ENCODE peak calls at places on chromosomes 12 and 14, in seven cellular contexts. Y, S, O, P, N, I and K are unnamed samples.
A peak's percentile ranks its signal among the peaks of the same experiment; 100 is the strongest.

GRCh38 chr12:132491349-132491663 is 1.4 kb downstream of the FBRSL1 start:
- DNase-seq in Y (no peak), S (no peak), O (no peak), P (no peak), N (no peak), I (no peak), K (no peak)

GRCh38 chr12:54030889-54031860 is 1.7 kb upstream of the HOXC5 start:
- DNase-seq in Y (no peak), S (no peak), O (no peak), P (no peak), N (no peak), I (no peak), K (no peak)

GRCh38 chr14:65686761-65687160 is 274.2 kb downstream of the FUT8 start:
- DNase-seq in Y (no peak), S (peak; percentile 65), O (no peak), P (no peak), N (no peak), I (no peak), K (no peak)

GRCh38 chr12:646303-647038 is 16.8 kb downstream of the NINJ2 start:
- DNase-seq in Y (peak; percentile 48), S (no peak), O (no peak), P (no peak), N (peak; percentile 61), I (no peak), K (no peak)

GRCh38 chr14:92703516-92703915 is 44.9 kb downstream of the LGMN start:
- DNase-seq in Y (no peak), S (no peak), O (no peak), P (no peak), N (no peak), I (no peak), K (peak; percentile 21)

GRCh38 chr12:64608901-64609542 is 1.3 kb upstream of the RASSF3 start:
- DNase-seq in Y (no peak), S (peak; percentile 84), O (no peak), P (peak; percentile 16), N (peak; percentile 45), I (peak; percentile 87), K (no peak)

GRCh38 chr12:64931981-64932380 is 107.5 kb downstream of the TBC1D30 start:
- DNase-seq in Y (no peak), S (no peak), O (no peak), P (no peak), N (no peak), I (no peak), K (no peak)

GRCh38 chr14:99203080-99203479 is 68.9 kb downstream of the BCL11B start:
- DNase-seq in Y (no peak), S (no peak), O (no peak), P (no peak), N (no peak), I (no peak), K (no peak)

GRCh38 chr14:81305743-81306142 is 85.0 kb upstream of the GTF2A1 start:
- DNase-seq in Y (no peak), S (no peak), O (no peak), P (no peak), N (no peak), I (no peak), K (no peak)

GRCh38 chr14:96762650-96763049 is 34.5 kb upstream of the VRK1 start:
- DNase-seq in Y (no peak), S (peak; percentile 75), O (peak; percentile 35), P (no peak), N (no peak), I (peak; percentile 80), K (no peak)

GRCh38 chr14:71212683-71213107 is 305.4 kb downstream of the PCNX1 start:
- DNase-seq in Y (no peak), S (peak; percentile 10), O (no peak), P (no peak), N (no peak), I (no peak), K (no peak)

GRCh38 chr12:125382896-125383295 is 317.7 kb downstream of the AACS start:
- DNase-seq in Y (no peak), S (no peak), O (no peak), P (no peak), N (no peak), I (no peak), K (no peak)

GRCh38 chr14:68780358-68781160 is 12.3 kb downstream of the ZFP36L1 start:
- DNase-seq in Y (no peak), S (no peak), O (peak; percentile 88), P (no peak), N (peak; percentile 88), I (no peak), K (peak; percentile 81)

GRCh38 chr12:90366286-90366685 is 588.7 kb downstream of the CCER1 start:
- DNase-seq in Y (no peak), S (no peak), O (no peak), P (no peak), N (no peak), I (no peak), K (no peak)

GRCh38 chr12:26136688-26137087 is 11.9 kb upstream of the BHLHE41 start:
- DNase-seq in Y (no peak), S (no peak), O (no peak), P (no peak), N (no peak), I (no peak), K (no peak)

GRCh38 chr14:77682158-77682553 is 25.7 kb downstream of the ALKBH1 start:
- DNase-seq in Y (no peak), S (peak; percentile 60), O (no peak), P (no peak), N (no peak), I (no peak), K (no peak)

DNA sequence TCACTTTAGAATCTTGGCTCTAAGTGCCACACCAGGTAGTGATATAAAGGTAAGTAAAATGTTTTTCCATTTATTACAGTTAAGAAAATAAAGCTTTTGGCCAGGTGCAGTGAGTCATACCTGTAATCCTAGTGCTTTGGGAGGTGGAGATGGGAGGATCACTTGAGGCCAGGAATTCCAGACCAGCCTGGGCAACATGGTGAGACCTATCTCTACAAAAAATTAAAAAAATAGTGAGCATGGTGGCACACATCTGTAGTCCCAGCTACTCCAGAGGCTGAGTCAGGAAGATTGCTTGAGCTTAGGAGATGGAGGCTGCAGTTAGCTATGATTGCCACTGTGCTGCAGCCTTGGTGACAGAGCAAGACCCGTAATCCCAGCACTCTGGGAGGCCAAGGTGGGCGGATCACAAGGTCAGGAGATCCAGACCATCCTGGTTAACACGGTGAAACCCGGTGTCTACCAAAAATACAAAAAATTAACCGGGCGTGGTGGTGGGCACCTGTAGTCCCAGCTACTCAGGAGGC is 5.0 kb downstream of the FANCM start:
- DNase-seq in Y (no peak), S (peak; percentile 54), O (no peak), P (no peak), N (no peak), I (no peak), K (no peak)
- H3K27ac ChIP-seq in Y (no peak overlapping the region), S (no peak overlapping the region), O (no peak overlapping the region), P (no peak overlapping the region), N (no peak overlapping the region), I (no peak overlapping the region), K (no peak overlapping the region)

GRCh38 chr12:96218989-96219678 is 25.0 kb downstream of the ELK3 start:
- DNase-seq in Y (no peak), S (peak; percentile 88), O (no peak), P (no peak), N (no peak), I (peak; percentile 28), K (peak; percentile 43)
- TF ChIP-seq CTCF in Y (no peak), S (no peak), O (no peak), P (no peak), N (no peak), I (no peak), K (no peak)

GRCh38 chr14:51780006-51780692 is 80.3 kb upstream of the GNG2 start:
- DNase-seq in Y (peak; percentile 21), S (peak; percentile 35), O (peak; percentile 73), P (peak; percentile 54), N (peak; percentile 85), I (peak; percentile 72), K (no peak)
- H3K4me3 ChIP-seq in Y (peak overlapping the region; percentile 22), S (no peak overlapping the region), O (peak overlapping the region; percentile 26), P (no peak overlapping the region), N (no peak overlapping the region), I (peak overlapping the region; percentile 11), K (peak overlapping the region; percentile 20)

GRCh38 chr12:93200291-93200917 is 177.3 kb upstream of the NUDT4 start:
- DNase-seq in Y (no peak), S (no peak), O (no peak), P (no peak), N (no peak), I (no peak), K (no peak)

GRCh38 chr12:93197067-93197593 is 180.6 kb upstream of the NUDT4 start:
- DNase-seq in Y (no peak), S (peak; percentile 60), O (no peak), P (no peak), N (no peak), I (no peak), K (no peak)

GRCh38 chr12:93201990-93202389 is 175.7 kb upstream of the NUDT4 start:
- DNase-seq in Y (no peak), S (no peak), O (no peak), P (no peak), N (no peak), I (no peak), K (no peak)

GRCh38 chr12:93198086-93198485 is 179.6 kb upstream of the NUDT4 start:
- DNase-seq in Y (no peak), S (peak; percentile 77), O (no peak), P (no peak), N (no peak), I (peak; percentile 19), K (no peak)

DNA sequence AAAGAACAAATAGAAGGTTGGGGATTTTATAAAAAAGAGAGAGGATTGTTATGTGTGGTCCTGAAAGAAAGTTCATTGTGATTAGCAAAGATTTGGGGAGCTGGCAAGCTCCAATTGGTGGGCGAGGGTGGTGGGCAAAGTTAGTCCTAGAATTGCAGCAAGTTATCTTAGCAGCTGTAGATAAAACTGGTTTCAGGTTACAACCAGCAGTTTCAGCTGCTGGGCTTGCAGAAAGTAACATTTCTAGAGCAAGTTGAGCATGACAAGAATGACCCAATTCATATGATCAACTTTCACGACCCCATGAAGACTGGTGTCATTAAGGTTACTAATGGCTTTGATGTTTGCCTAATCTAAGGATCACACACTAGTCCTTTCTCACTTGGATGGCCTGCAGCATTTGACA is 177.9 kb upstream of the NUDT4 start:
- DNase-seq in Y (no peak), S (no peak), O (no peak), P (no peak), N (no peak), I (no peak), K (no peak)
- H3K27ac ChIP-seq in Y (no peak overlapping the region), S (no peak overlapping the region), O (no peak overlapping the region), P (no peak overlapping the region), N (no peak overlapping the region), I (peak overlapping the region; percentile 22), K (no peak overlapping the region)